ENCODE peak calls at places on chromosome 10, in four cellular contexts. H, Z, X and I are unnamed samples.

GRCh38 chr10:123559066-123559822 is 106.9 kb upstream of the GPR26 start:
- DNase-seq in Z (peak), X (peak), H (peak), I (peak)

GRCh38 chr10:62093863-62094291 is 174.8 kb downstream of the RTKN2 start:
- DNase-seq in Z (peak), X (no peak), H (peak), I (peak)

GRCh38 chr10:86970152-86970886 is 2.0 kb downstream of the ADIRF start:
- DNase-seq in H (peak), X (peak), Z (peak), I (no peak)

GRCh38 chr10:32332299-32332750 is 14.6 kb downstream of the EPC1 start:
- DNase-seq in X (no peak), Z (no peak), H (peak), I (peak)

GRCh38 chr10:4532467-4532866 is 293.5 kb upstream of the AKR1E2 start:
- DNase-seq in X (no peak), H (peak), Z (peak), I (peak)

GRCh38 chr10:74923556-74923955 is 97.2 kb downstream of the KAT6B start:
- DNase-seq in H (peak), Z (no peak), X (peak), I (no peak)

GRCh38 chr10:14500172-14500765 is 169.5 kb upstream of the FRMD4A start:
- DNase-seq in H (no peak), Z (no peak), X (no peak), I (peak)

GRCh38 chr10:128050117-128050516 is 76.1 kb downstream of the MKI67 start:
- DNase-seq in X (no peak), H (no peak), Z (no peak), I (no peak)

GRCh38 chr10:17847586-17848296 is 38.6 kb downstream of the MRC1 start:
- DNase-seq in X (no peak), Z (no peak), H (peak), I (peak)

GRCh38 chr10:116133641-116134040 is 139.4 kb downstream of the GFRA1 start:
- DNase-seq in Z (no peak), X (no peak), H (no peak), I (no peak)

GRCh38 chr10:51001587-51001986 is 72.7 kb upstream of the PRKG1 start:
- DNase-seq in X (no peak), H (peak), Z (peak), I (peak)

GRCh38 chr10:11165591-11166543 is 148.2 kb downstream of the CELF2 start:
- DNase-seq in Z (peak), H (no peak), X (peak), I (no peak)

GRCh38 chr10:58266826-58267712 is 625 bp downstream of the IPMK start:
- DNase-seq in H (peak), Z (peak), X (peak), I (peak)

GRCh38 chr10:8670461-8670860 is 616.0 kb downstream of the GATA3 start:
- DNase-seq in X (no peak), H (peak), Z (no peak), I (peak)

GRCh38 chr10:76086571-76087260 is 655.3 kb downstream of the LRMDA start:
- DNase-seq in X (no peak), H (peak), Z (peak), I (peak)

GRCh38 chr10:76885815-76886214 is 751.8 kb downstream of the KCNMA1 start:
- DNase-seq in Z (no peak), X (no peak), H (no peak), I (no peak)

GRCh38 chr10:122127943-122128342 is 139.0 kb downstream of the TACC2 start:
- DNase-seq in H (peak), Z (no peak), X (no peak), I (no peak)

GRCh38 chr10:97508342-97508741 is 9.6 kb downstream of the UBTD1 start:
- DNase-seq in Z (peak), H (peak), X (no peak), I (peak)

GRCh38 chr10:20503186-20503585 is 393.9 kb downstream of the NEBL start:
- DNase-seq in H (no peak), X (no peak), Z (no peak), I (no peak)

GRCh38 chr10:61024801-61025201 is 80.8 kb upstream of the RHOBTB1 start:
- DNase-seq in H (peak), Z (no peak), X (no peak), I (peak)

GRCh38 chr10:88270871-88271713 is 312.0 kb downstream of the RNLS start:
- DNase-seq in H (no peak), X (no peak), Z (peak), I (peak)

GRCh38 chr10:110893559-110894179 is 21.9 kb downstream of the PDCD4 start:
- DNase-seq in Z (peak), X (no peak), H (peak), I (peak)
- TF ChIP-seq CTCF in Z (peak), X (peak), H (peak), I (peak)

GRCh38 chr10:130341325-130341724 is 205.1 kb downstream of the GLRX3 start:
- DNase-seq in Z (no peak), H (no peak), X (no peak), I (no peak)
- TF ChIP-seq CTCF in Z (no peak), H (no peak), X (peak), I (no peak)

GRCh38 chr10:124886195-124886594 is 55.7 kb upstream of the ZRANB1 start:
- DNase-seq in Z (no peak), H (no peak), X (peak), I (no peak)
- TF ChIP-seq CTCF in Z (no peak), H (no peak), X (no peak), I (no peak)

DNA sequence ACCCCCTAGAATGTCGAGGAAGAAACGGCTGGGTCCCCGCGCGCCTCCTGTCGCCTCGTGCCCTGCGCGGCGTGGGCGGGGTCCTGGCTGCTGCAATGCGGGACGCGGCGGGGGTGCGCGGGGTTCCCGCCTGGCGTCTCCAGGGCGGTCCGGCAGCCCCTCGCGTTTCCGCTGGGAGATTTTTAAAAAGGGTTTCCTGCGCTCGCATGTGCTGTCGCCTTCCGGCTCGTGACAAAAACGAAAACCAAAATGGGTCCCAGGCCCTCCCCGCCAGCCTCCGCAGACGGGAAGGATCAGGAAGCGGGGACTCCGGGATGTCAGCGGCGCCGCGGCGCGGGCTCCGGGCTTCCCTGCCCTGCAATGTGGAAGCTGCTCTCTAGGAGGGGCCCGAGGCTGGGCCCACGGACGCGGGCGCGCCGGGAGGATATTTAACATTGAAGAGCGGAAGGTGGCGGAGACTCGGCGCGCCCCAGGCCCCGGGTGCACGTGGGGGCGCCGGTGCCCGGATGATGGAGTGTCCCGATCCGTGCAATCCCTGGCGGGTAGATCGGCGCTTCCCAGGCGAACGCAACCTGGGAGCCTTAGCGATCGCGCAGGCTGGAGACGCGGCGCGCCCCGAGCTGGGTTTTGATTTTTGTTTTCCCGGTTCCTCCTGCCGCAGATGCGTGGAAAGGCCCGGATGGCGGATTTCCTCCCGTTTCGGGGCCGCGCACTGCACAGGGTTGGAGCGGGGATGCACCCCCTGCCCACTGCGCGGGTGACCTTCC is 1.0 kb downstream of the PFKP start:
- DNase-seq in H (peak), X (peak), Z (peak), I (no peak)
- TF ChIP-seq CTCF in H (no peak), X (peak), Z (no peak), I (peak)

GRCh38 chr10:84264611-84265141 is 19.8 kb downstream of the RGR start:
- DNase-seq in Z (peak), X (peak), H (peak), I (peak)

GRCh38 chr10:84270708-84271107 is 25.9 kb downstream of the RGR start:
- DNase-seq in X (no peak), H (no peak), Z (no peak), I (peak)

GRCh38 chr10:84265378-84265777 is 20.5 kb downstream of the RGR start:
- DNase-seq in Z (no peak), H (no peak), X (no peak), I (no peak)

GRCh38 chr10:84269773-84270172 is 24.9 kb downstream of the RGR start:
- DNase-seq in Z (no peak), H (peak), X (no peak), I (peak)

DNA sequence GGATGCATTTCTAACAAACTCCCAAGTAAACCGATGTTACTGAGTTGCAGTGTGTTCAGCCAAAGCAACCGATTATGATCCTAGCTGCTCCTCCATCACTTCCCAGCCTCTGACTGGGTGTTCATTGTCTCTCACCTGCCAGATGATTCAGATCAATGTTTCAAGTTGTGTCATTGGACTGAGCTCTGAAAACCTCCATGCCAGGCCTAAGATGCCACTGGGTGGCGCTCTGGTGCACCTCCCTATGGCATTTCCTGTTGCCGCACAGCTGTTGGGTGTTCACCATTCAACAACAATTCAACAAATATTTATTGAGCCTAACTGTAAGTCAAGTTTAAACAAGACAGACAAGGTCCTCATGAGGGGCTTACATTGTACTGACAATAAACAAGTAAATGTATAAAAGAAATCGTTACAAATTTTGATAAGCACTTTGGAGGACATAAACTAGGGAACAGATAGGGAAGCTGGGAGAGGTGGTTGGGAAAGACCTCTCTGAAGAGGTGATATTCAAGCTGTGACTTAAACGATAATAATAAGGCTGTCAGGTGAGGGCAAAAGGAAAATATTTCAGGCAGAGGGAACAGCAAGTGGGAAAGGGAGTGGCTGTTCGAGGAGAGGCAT is 22.8 kb downstream of the RGR start:
- DNase-seq in X (no peak), H (peak), Z (no peak), I (peak)
- TF ChIP-seq CTCF in X (peak), H (peak), Z (no peak), I (peak)

GRCh38 chr10:43448742-43449141 is 11.8 kb downstream of the ZNF487 start:
- DNase-seq in Z (no peak), X (no peak), H (no peak), I (no peak)
- TF ChIP-seq CTCF in Z (no peak), X (no peak), H (no peak), I (no peak)

GRCh38 chr10:118802126-118802793 is 47.5 kb upstream of the CACUL1 start:
- DNase-seq in X (peak), Z (no peak), H (no peak), I (no peak)

GRCh38 chr10:118804262-118804773 is 49.5 kb upstream of the CACUL1 start:
- DNase-seq in Z (no peak), H (no peak), X (no peak), I (no peak)

GRCh38 chr10:118798186-118798811 is 43.5 kb upstream of the CACUL1 start:
- DNase-seq in X (no peak), Z (peak), H (peak), I (peak)

GRCh38 chr10:118799779-118800178 is 45.0 kb upstream of the CACUL1 start:
- DNase-seq in X (no peak), H (peak), Z (peak), I (peak)

GRCh38 chr10:118800920-118801319 is 46.1 kb upstream of the CACUL1 start:
- DNase-seq in X (peak), H (peak), Z (peak), I (peak)
- TF ChIP-seq CTCF in X (peak), H (peak), Z (no peak), I (peak)

DNA sequence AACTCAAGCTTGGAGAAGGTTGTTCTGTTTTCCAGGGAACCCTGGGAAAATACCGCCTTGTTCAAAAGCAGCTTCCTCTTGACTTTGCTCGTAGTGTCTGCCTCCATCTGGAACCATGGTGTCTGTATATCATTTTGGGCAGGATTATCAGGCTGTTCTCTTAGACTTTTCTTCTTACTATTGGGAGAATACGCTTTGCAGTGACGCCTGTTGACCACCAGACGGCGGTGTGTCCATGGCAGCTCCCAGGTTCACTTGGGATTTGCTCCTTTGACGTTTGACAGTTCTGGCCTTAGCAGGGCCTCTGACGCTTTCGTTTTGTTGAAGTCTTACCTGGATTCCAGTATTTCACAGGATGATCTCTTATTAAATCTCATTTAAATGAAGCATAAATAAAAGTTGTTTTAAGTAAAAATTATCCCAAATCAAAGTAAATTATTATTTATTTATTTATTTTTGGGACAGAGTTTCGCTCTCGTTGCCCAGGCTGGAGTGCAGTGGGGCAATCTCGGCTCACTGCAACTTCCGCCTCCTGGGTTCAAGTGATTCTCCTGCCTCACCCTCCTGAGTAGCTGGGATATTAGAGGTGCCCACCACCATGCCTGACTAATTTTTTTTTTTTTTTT is 41.8 kb upstream of the GJD4 start:
- DNase-seq in X (peak), H (peak), Z (peak), I (peak)
- TF ChIP-seq CTCF in X (peak), H (peak), Z (peak), I (peak)

GRCh38 chr10:49744924-49745605 is 17.1 kb downstream of the OGDHL start:
- DNase-seq in H (no peak), X (no peak), Z (no peak), I (no peak)
- TF ChIP-seq CTCF in H (peak), X (no peak), Z (no peak), I (no peak)